ENCODE peak calls at places on chromosomes 11 and 22, in ten cellular contexts. One of them, this sample, is unnamed.

GRCh38 chr11:106997241-106997640 is 21.0 kb downstream of the GUCY1A2 start:
- DNase-seq in endothelial cell: no peak
- DNase-seq in Calu3: no peak
- DNase-seq in fibroblast of pulmonary artery: no peak
- DNase-seq in heart right ventricle: no peak
- DNase-seq in cardiac fibroblast: no peak
- DNase-seq in AG04450: no peak
- DNase-seq in AG09309: no peak
- DNase-seq in A549: no peak
- DNase-seq in omental fat pad: no peak
- DNase-seq in this sample: no peak

GRCh38 chr11:64802370-64803162 is 448 bp downstream of the MAP4K2 start:
- DNase-seq in heart right ventricle: no peak
- DNase-seq in omental fat pad: no peak
- DNase-seq in endothelial cell: no peak
- DNase-seq in cardiac fibroblast: no peak
- DNase-seq in fibroblast of pulmonary artery: no peak
- DNase-seq in AG04450: no peak
- DNase-seq in A549: no peak
- DNase-seq in AG09309: no peak
- DNase-seq in Calu3: no peak
- DNase-seq in this sample: no peak

GRCh38 chr11:117281159-117281558 is 10.0 kb upstream of the BACE1-AS start:
- DNase-seq in AG09309: peak; percentile 97
- DNase-seq in fibroblast of pulmonary artery: peak; percentile 99
- DNase-seq in heart right ventricle: no peak
- DNase-seq in A549: no peak
- DNase-seq in cardiac fibroblast: peak; percentile 97
- DNase-seq in Calu3: no peak
- DNase-seq in AG04450: peak; percentile 89
- DNase-seq in endothelial cell: no peak
- DNase-seq in omental fat pad: no peak
- DNase-seq in this sample: no peak

GRCh38 chr11:6431861-6432260 is 8.9 kb downstream of the HPX start:
- DNase-seq in fibroblast of pulmonary artery: peak; percentile 50
- DNase-seq in AG04450: no peak
- DNase-seq in heart right ventricle: no peak
- DNase-seq in endothelial cell: no peak
- DNase-seq in cardiac fibroblast: peak; percentile 66
- DNase-seq in A549: peak; percentile 48
- DNase-seq in AG09309: peak; percentile 39
- DNase-seq in Calu3: no peak
- DNase-seq in omental fat pad: no peak
- DNase-seq in this sample: no peak

GRCh38 chr11:71542856-71543743 is 5.1 kb upstream of the KRTAP5-9 start:
- DNase-seq in A549: no peak
- DNase-seq in Calu3: no peak
- DNase-seq in omental fat pad: no peak
- DNase-seq in AG09309: no peak
- DNase-seq in heart right ventricle: no peak
- DNase-seq in AG04450: no peak
- DNase-seq in endothelial cell: no peak
- DNase-seq in cardiac fibroblast: no peak
- DNase-seq in fibroblast of pulmonary artery: no peak
- DNase-seq in this sample: no peak

GRCh38 chr11:11787305-11788066 is 54.3 kb upstream of the USP47 start:
- DNase-seq in AG04450: peak; percentile 41
- DNase-seq in omental fat pad: peak; percentile 59
- DNase-seq in fibroblast of pulmonary artery: peak; percentile 75
- DNase-seq in endothelial cell: peak; percentile 73
- DNase-seq in heart right ventricle: peak; percentile 57
- DNase-seq in AG09309: peak; percentile 35
- DNase-seq in cardiac fibroblast: peak; percentile 80
- DNase-seq in Calu3: peak; percentile 75
- DNase-seq in A549: peak; percentile 64
- DNase-seq in this sample: peak; percentile 62

GRCh38 chr11:69640995-69641581 is at the start of gene CCND1:
- DNase-seq in AG04450: peak; percentile 86
- DNase-seq in omental fat pad: no peak
- DNase-seq in Calu3: peak; percentile 85
- DNase-seq in heart right ventricle: peak; percentile 78
- DNase-seq in fibroblast of pulmonary artery: peak; percentile 94
- DNase-seq in A549: peak; percentile 71
- DNase-seq in cardiac fibroblast: peak; percentile 93
- DNase-seq in endothelial cell: peak; percentile 74
- DNase-seq in AG09309: peak; percentile 83
- DNase-seq in this sample: peak; percentile 69

GRCh38 chr11:6911946-6912345 is 8.9 kb upstream of the OR2D3 start:
- DNase-seq in Calu3: no peak
- DNase-seq in endothelial cell: no peak
- DNase-seq in A549: no peak
- DNase-seq in heart right ventricle: no peak
- DNase-seq in omental fat pad: no peak
- DNase-seq in fibroblast of pulmonary artery: peak; percentile 80
- DNase-seq in AG04450: no peak
- DNase-seq in AG09309: no peak
- DNase-seq in cardiac fibroblast: peak; percentile 49
- DNase-seq in this sample: no peak

GRCh38 chr11:2737876-2738275 is 38.1 kb upstream of the KCNQ1OT1 start:
- DNase-seq in Calu3: peak; percentile 17
- DNase-seq in AG09309: no peak
- DNase-seq in fibroblast of pulmonary artery: no peak
- DNase-seq in A549: no peak
- DNase-seq in endothelial cell: no peak
- DNase-seq in heart right ventricle: peak; percentile 42
- DNase-seq in AG04450: no peak
- DNase-seq in cardiac fibroblast: peak; percentile 57
- DNase-seq in omental fat pad: no peak
- DNase-seq in this sample: no peak

GRCh38 chr11:2736577-2737225 is 36.9 kb upstream of the KCNQ1OT1 start:
- DNase-seq in AG04450: no peak
- DNase-seq in endothelial cell: no peak
- DNase-seq in A549: no peak
- DNase-seq in cardiac fibroblast: no peak
- DNase-seq in AG09309: no peak
- DNase-seq in heart right ventricle: peak; percentile 10
- DNase-seq in omental fat pad: no peak
- DNase-seq in fibroblast of pulmonary artery: no peak
- DNase-seq in Calu3: no peak
- DNase-seq in this sample: no peak

GRCh38 chr11:2738551-2739431 is 39.0 kb upstream of the KCNQ1OT1 start:
- DNase-seq in Calu3: no peak
- DNase-seq in A549: no peak
- DNase-seq in fibroblast of pulmonary artery: no peak
- DNase-seq in endothelial cell: no peak
- DNase-seq in heart right ventricle: peak; percentile 10
- DNase-seq in AG09309: no peak
- DNase-seq in AG04450: no peak
- DNase-seq in cardiac fibroblast: no peak
- DNase-seq in omental fat pad: no peak
- DNase-seq in this sample: no peak

GRCh38 chr11:2735053-2735589 is 35.3 kb upstream of the KCNQ1OT1 start:
- DNase-seq in heart right ventricle: peak; percentile 5
- DNase-seq in cardiac fibroblast: no peak
- DNase-seq in Calu3: no peak
- DNase-seq in AG04450: no peak
- DNase-seq in A549: no peak
- DNase-seq in omental fat pad: no peak
- DNase-seq in AG09309: no peak
- DNase-seq in endothelial cell: no peak
- DNase-seq in fibroblast of pulmonary artery: no peak
- DNase-seq in this sample: no peak

GRCh38 chr11:2737226-2737590 is 37.4 kb upstream of the KCNQ1OT1 start:
- DNase-seq in AG09309: no peak
- DNase-seq in omental fat pad: no peak
- DNase-seq in Calu3: no peak
- DNase-seq in A549: no peak
- DNase-seq in heart right ventricle: peak; percentile 9
- DNase-seq in AG04450: no peak
- DNase-seq in endothelial cell: no peak
- DNase-seq in cardiac fibroblast: no peak
- DNase-seq in fibroblast of pulmonary artery: no peak
- DNase-seq in this sample: no peak
- TF ChIP-seq CTCF in AG09309: no peak
- TF ChIP-seq CTCF in omental fat pad: no peak
- TF ChIP-seq CTCF in Calu3: no peak
- TF ChIP-seq CTCF in A549: no peak
- TF ChIP-seq CTCF in heart right ventricle: no peak
- TF ChIP-seq CTCF in AG04450: no peak
- TF ChIP-seq CTCF in endothelial cell: no peak
- TF ChIP-seq CTCF in cardiac fibroblast: no peak
- TF ChIP-seq CTCF in fibroblast of pulmonary artery: no peak
- TF ChIP-seq CTCF in this sample: no peak

GRCh38 chr22:50189849-50190181 is 4.1 kb downstream of the TRABD start:
- DNase-seq in omental fat pad: no peak
- DNase-seq in AG04450: no peak
- DNase-seq in endothelial cell: no peak
- DNase-seq in cardiac fibroblast: no peak
- DNase-seq in fibroblast of pulmonary artery: no peak
- DNase-seq in A549: no peak
- DNase-seq in AG09309: no peak
- DNase-seq in Calu3: no peak
- DNase-seq in heart right ventricle: peak; percentile 21
- DNase-seq in this sample: no peak

GRCh38 chr22:50192056-50192824 is 6.5 kb downstream of the TRABD start:
- DNase-seq in Calu3: no peak
- DNase-seq in A549: no peak
- DNase-seq in AG09309: no peak
- DNase-seq in endothelial cell: no peak
- DNase-seq in omental fat pad: no peak
- DNase-seq in AG04450: no peak
- DNase-seq in fibroblast of pulmonary artery: no peak
- DNase-seq in heart right ventricle: no peak
- DNase-seq in cardiac fibroblast: no peak
- DNase-seq in this sample: no peak

GRCh38 chr22:50189184-50189848 is 3.6 kb downstream of the TRABD start:
- DNase-seq in heart right ventricle: peak; percentile 50
- DNase-seq in fibroblast of pulmonary artery: no peak
- DNase-seq in A549: no peak
- DNase-seq in AG04450: no peak
- DNase-seq in AG09309: no peak
- DNase-seq in endothelial cell: no peak
- DNase-seq in omental fat pad: no peak
- DNase-seq in cardiac fibroblast: no peak
- DNase-seq in Calu3: no peak
- DNase-seq in this sample: no peak

GRCh38 chr22:50191041-50191740 is 5.5 kb downstream of the TRABD start:
- DNase-seq in A549: no peak
- DNase-seq in fibroblast of pulmonary artery: no peak
- DNase-seq in cardiac fibroblast: peak; percentile 32
- DNase-seq in endothelial cell: no peak
- DNase-seq in heart right ventricle: peak; percentile 33
- DNase-seq in AG09309: no peak
- DNase-seq in Calu3: no peak
- DNase-seq in omental fat pad: no peak
- DNase-seq in AG04450: no peak
- DNase-seq in this sample: no peak

DNA sequence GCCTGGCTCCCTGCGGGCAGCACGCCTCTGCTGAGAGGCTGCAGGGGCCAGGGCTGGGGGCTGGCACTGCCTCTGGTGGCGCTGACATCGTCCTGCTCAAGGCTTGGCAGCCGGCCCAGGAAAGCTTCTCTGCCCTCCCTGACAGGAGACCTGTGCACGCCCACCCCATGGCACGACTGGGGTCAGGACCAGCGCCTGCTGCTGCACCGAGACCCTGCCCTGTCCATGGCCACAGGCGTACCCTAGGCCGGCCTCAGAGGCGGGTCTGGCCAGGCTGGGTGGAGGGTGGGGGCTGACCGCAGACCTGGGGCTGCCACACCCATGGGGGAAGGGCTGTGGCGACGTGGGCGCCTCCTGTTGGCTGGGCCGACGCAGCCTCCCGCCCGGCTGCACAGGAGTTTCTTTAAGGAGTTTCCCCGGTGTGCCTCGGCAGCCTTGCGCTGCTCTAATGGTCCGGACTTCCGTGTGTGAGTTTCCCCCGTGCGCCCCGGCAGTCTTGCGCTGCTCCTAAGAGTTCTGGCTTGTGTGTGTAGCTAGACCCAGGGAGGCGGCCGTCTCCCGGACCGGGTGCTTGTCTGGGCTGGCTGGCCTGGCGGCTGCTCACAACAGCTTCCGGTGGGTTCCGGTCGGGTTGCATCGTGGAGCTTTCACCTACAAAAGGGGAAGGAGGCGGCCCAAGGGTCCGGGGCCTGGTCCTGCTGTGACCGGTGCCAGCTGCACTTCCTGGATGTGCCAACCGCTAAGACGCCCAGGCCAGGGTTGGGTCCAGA is 4.7 kb downstream of the TRABD start:
- DNase-seq in Calu3: peak; percentile 80
- DNase-seq in cardiac fibroblast: peak; percentile 68
- DNase-seq in A549: peak; percentile 68
- DNase-seq in AG09309: no peak
- DNase-seq in omental fat pad: no peak
- DNase-seq in fibroblast of pulmonary artery: peak; percentile 56
- DNase-seq in endothelial cell: no peak
- DNase-seq in heart right ventricle: peak; percentile 85
- DNase-seq in AG04450: no peak
- DNase-seq in this sample: no peak
- TF ChIP-seq CTCF in Calu3: peak; percentile 57
- TF ChIP-seq CTCF in cardiac fibroblast: peak; percentile 19
- TF ChIP-seq CTCF in A549: peak; percentile 36
- TF ChIP-seq CTCF in AG09309: peak; percentile 21
- TF ChIP-seq CTCF in omental fat pad: no peak
- TF ChIP-seq CTCF in fibroblast of pulmonary artery: peak; percentile 26
- TF ChIP-seq CTCF in endothelial cell: no peak
- TF ChIP-seq CTCF in heart right ventricle: peak; percentile 56
- TF ChIP-seq CTCF in AG04450: peak; percentile 24
- TF ChIP-seq CTCF in this sample: peak; percentile 30

DNA sequence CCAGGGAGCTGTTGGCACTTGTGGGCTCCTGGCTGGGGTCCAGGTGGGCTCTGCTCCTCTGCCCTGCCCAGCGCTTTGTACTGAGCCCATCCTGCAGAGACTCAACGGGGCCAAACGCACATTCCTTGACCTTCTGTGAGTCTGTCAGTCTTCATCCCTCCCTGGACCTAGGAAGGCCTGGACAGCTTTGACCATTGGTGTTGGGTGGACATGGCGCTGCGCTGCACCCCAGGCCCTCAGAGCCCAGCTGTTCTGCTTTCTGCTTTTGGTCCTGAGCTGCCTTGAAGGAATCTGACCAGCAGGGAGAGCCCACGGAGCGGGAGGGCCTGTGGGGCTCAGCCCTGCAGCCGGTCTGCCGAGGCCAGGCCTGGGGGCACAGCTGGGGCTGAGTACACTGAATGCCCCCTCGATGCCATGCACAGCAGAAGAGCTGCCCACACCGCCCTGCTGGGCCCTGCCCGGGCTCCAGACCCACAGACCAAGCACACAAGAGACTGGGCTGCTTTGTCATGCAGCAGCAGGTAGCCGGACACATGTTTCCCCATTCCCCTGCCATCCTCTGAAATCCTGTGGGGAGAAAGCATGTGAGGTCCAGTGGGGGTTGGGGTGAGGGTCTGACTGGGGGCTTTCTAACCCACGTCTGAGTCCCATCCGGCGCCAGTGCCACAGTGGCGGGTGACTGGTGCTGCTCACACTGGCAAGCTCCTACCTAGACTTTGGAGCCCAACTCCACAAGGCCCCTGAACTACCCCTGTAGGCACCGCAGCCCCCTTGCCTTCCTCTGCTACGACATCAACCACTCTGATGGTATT is 24.1 kb upstream of the CCDC188 start:
- DNase-seq in heart right ventricle: no peak
- DNase-seq in endothelial cell: peak; percentile 45
- DNase-seq in A549: no peak
- DNase-seq in fibroblast of pulmonary artery: peak; percentile 13
- DNase-seq in Calu3: peak; percentile 55
- DNase-seq in cardiac fibroblast: peak; percentile 42
- DNase-seq in omental fat pad: no peak
- DNase-seq in AG04450: no peak
- DNase-seq in AG09309: no peak
- DNase-seq in this sample: no peak
- TF ChIP-seq CTCF in heart right ventricle: peak; percentile 27
- TF ChIP-seq CTCF in endothelial cell: no peak
- TF ChIP-seq CTCF in A549: no peak
- TF ChIP-seq CTCF in fibroblast of pulmonary artery: peak; percentile 29
- TF ChIP-seq CTCF in Calu3: peak; percentile 47
- TF ChIP-seq CTCF in cardiac fibroblast: peak; percentile 55
- TF ChIP-seq CTCF in omental fat pad: no peak
- TF ChIP-seq CTCF in AG04450: peak; percentile 44
- TF ChIP-seq CTCF in AG09309: peak; percentile 38
- TF ChIP-seq CTCF in this sample: peak; percentile 40

GRCh38 chr11:61787928-61788491 is 4.4 kb downstream of the TMEM258 start:
- DNase-seq in Calu3: peak; percentile 69
- DNase-seq in omental fat pad: no peak
- DNase-seq in A549: peak; percentile 85
- DNase-seq in AG09309: no peak
- DNase-seq in heart right ventricle: no peak
- DNase-seq in AG04450: peak; percentile 3
- DNase-seq in endothelial cell: peak; percentile 53
- DNase-seq in cardiac fibroblast: peak; percentile 81
- DNase-seq in fibroblast of pulmonary artery: peak; percentile 82
- DNase-seq in this sample: peak; percentile 29
- TF ChIP-seq CTCF in Calu3: peak; percentile 75
- TF ChIP-seq CTCF in omental fat pad: no peak
- TF ChIP-seq CTCF in A549: peak; percentile 91
- TF ChIP-seq CTCF in AG09309: peak; percentile 51
- TF ChIP-seq CTCF in heart right ventricle: peak; percentile 31
- TF ChIP-seq CTCF in AG04450: peak; percentile 61
- TF ChIP-seq CTCF in endothelial cell: peak; percentile 20
- TF ChIP-seq CTCF in cardiac fibroblast: peak; percentile 64
- TF ChIP-seq CTCF in fibroblast of pulmonary artery: peak; percentile 77
- TF ChIP-seq CTCF in this sample: peak; percentile 66

This sample was measured in progenitor cell of endocrine pancreas.